ENCODE peak calls at places on chromosomes 11 and 22, in ten cellular contexts. One of them, this sample, is unnamed.
A peak's percentile ranks its signal among the peaks of the same experiment; 100 is the strongest.

GRCh38 chr22:27809700-27810365 is 8.3 kb upstream of the MN1 start:
- ATAC-seq in pancreas: no peak
- ATAC-seq in HepG2: no peak
- ATAC-seq in right cardiac atrium: peak; percentile 66
- ATAC-seq in stimulated activated naive CD8-positive, alpha-beta T cell treated with anti-CD3 and anti-CD28 coated beads, Interleukin-15, Interleukin-2, amounts not matched to agents 100 U/mL and 50 U/mL, for 24 hours: no peak
- ATAC-seq in RWPE2: no peak
- ATAC-seq in body of pancreas: no peak
- ATAC-seq in memory B cell: no peak
- ATAC-seq in activated T-cell treated with anti-CD3 and anti-CD28 coated beads, Interleukin-2, amount 50 U/mL, for 4 hours: no peak
- ATAC-seq in T-helper 17 cell: no peak
- ATAC-seq in this sample: no peak

GRCh38 chr11:131488208-131488607 is 117.8 kb downstream of the NTM start:
- ATAC-seq in right cardiac atrium: no peak
- ATAC-seq in activated T-cell treated with anti-CD3 and anti-CD28 coated beads, Interleukin-2, amount 50 U/mL, for 4 hours: no peak
- ATAC-seq in body of pancreas: no peak
- ATAC-seq in RWPE2: no peak
- ATAC-seq in memory B cell: no peak
- ATAC-seq in HepG2: no peak
- ATAC-seq in T-helper 17 cell: no peak
- ATAC-seq in stimulated activated naive CD8-positive, alpha-beta T cell treated with anti-CD3 and anti-CD28 coated beads, Interleukin-15, Interleukin-2, amounts not matched to agents 100 U/mL and 50 U/mL, for 24 hours: no peak
- ATAC-seq in pancreas: no peak
- ATAC-seq in this sample: no peak

GRCh38 chr22:18063311-18063710 is 14.5 kb upstream of the PEX26 start:
- ATAC-seq in activated T-cell treated with anti-CD3 and anti-CD28 coated beads, Interleukin-2, amount 50 U/mL, for 4 hours: no peak
- ATAC-seq in RWPE2: peak; percentile 43
- ATAC-seq in HepG2: no peak
- ATAC-seq in pancreas: no peak
- ATAC-seq in right cardiac atrium: no peak
- ATAC-seq in T-helper 17 cell: no peak
- ATAC-seq in stimulated activated naive CD8-positive, alpha-beta T cell treated with anti-CD3 and anti-CD28 coated beads, Interleukin-15, Interleukin-2, amounts not matched to agents 100 U/mL and 50 U/mL, for 24 hours: no peak
- ATAC-seq in memory B cell: no peak
- ATAC-seq in body of pancreas: no peak
- ATAC-seq in this sample: no peak

GRCh38 chr11:73059915-73060314 is 82.2 kb downstream of the FCHSD2 start:
- ATAC-seq in right cardiac atrium: no peak
- ATAC-seq in stimulated activated naive CD8-positive, alpha-beta T cell treated with anti-CD3 and anti-CD28 coated beads, Interleukin-15, Interleukin-2, amounts not matched to agents 100 U/mL and 50 U/mL, for 24 hours: peak; percentile 78
- ATAC-seq in activated T-cell treated with anti-CD3 and anti-CD28 coated beads, Interleukin-2, amount 50 U/mL, for 4 hours: peak; percentile 57
- ATAC-seq in body of pancreas: no peak
- ATAC-seq in memory B cell: no peak
- ATAC-seq in RWPE2: no peak
- ATAC-seq in pancreas: no peak
- ATAC-seq in HepG2: no peak
- ATAC-seq in T-helper 17 cell: no peak
- ATAC-seq in this sample: no peak

GRCh38 chr11:93967944-93968343 is 53.2 kb upstream of the HEPHL1 start:
- ATAC-seq in body of pancreas: no peak
- ATAC-seq in pancreas: no peak
- ATAC-seq in RWPE2: no peak
- ATAC-seq in stimulated activated naive CD8-positive, alpha-beta T cell treated with anti-CD3 and anti-CD28 coated beads, Interleukin-15, Interleukin-2, amounts not matched to agents 100 U/mL and 50 U/mL, for 24 hours: no peak
- ATAC-seq in right cardiac atrium: no peak
- ATAC-seq in activated T-cell treated with anti-CD3 and anti-CD28 coated beads, Interleukin-2, amount 50 U/mL, for 4 hours: no peak
- ATAC-seq in T-helper 17 cell: no peak
- ATAC-seq in memory B cell: no peak
- ATAC-seq in HepG2: no peak
- ATAC-seq in this sample: no peak

GRCh38 chr11:108568183-108568858 is 25.2 kb downstream of the EXPH5 start:
- ATAC-seq in stimulated activated naive CD8-positive, alpha-beta T cell treated with anti-CD3 and anti-CD28 coated beads, Interleukin-15, Interleukin-2, amounts not matched to agents 100 U/mL and 50 U/mL, for 24 hours: no peak
- ATAC-seq in pancreas: peak; percentile 83
- ATAC-seq in T-helper 17 cell: no peak
- ATAC-seq in RWPE2: no peak
- ATAC-seq in body of pancreas: peak; percentile 81
- ATAC-seq in memory B cell: no peak
- ATAC-seq in right cardiac atrium: no peak
- ATAC-seq in activated T-cell treated with anti-CD3 and anti-CD28 coated beads, Interleukin-2, amount 50 U/mL, for 4 hours: no peak
- ATAC-seq in HepG2: no peak
- ATAC-seq in this sample: no peak

GRCh38 chr22:35392357-35392756 is 7.6 kb upstream of the MCM5 start:
- ATAC-seq in activated T-cell treated with anti-CD3 and anti-CD28 coated beads, Interleukin-2, amount 50 U/mL, for 4 hours: no peak
- ATAC-seq in stimulated activated naive CD8-positive, alpha-beta T cell treated with anti-CD3 and anti-CD28 coated beads, Interleukin-15, Interleukin-2, amounts not matched to agents 100 U/mL and 50 U/mL, for 24 hours: no peak
- ATAC-seq in RWPE2: no peak
- ATAC-seq in body of pancreas: no peak
- ATAC-seq in pancreas: no peak
- ATAC-seq in T-helper 17 cell: no peak
- ATAC-seq in HepG2: no peak
- ATAC-seq in memory B cell: peak; percentile 75
- ATAC-seq in right cardiac atrium: no peak
- ATAC-seq in this sample: no peak

GRCh38 chr11:82980292-82980691 is 78.8 kb downstream of the DDIAS start:
- ATAC-seq in body of pancreas: no peak
- ATAC-seq in right cardiac atrium: no peak
- ATAC-seq in activated T-cell treated with anti-CD3 and anti-CD28 coated beads, Interleukin-2, amount 50 U/mL, for 4 hours: peak; percentile 88
- ATAC-seq in HepG2: no peak
- ATAC-seq in pancreas: no peak
- ATAC-seq in T-helper 17 cell: no peak
- ATAC-seq in RWPE2: peak; percentile 94
- ATAC-seq in memory B cell: no peak
- ATAC-seq in stimulated activated naive CD8-positive, alpha-beta T cell treated with anti-CD3 and anti-CD28 coated beads, Interleukin-15, Interleukin-2, amounts not matched to agents 100 U/mL and 50 U/mL, for 24 hours: peak; percentile 86
- ATAC-seq in this sample: peak; percentile 87

This sample was measured in SK-N-SH treated with all-trans-retinoic acid at 6 μM for 48 hours.